ENCODE peak calls at places on chromosomes 7 and 10, in five cellular contexts. Y is HCT116, Q is psoas muscle, B is Peyer's patch, L is thoracic aorta. F is an unnamed sample.

GRCh38 chr10:117612113-117612512 is 69.6 kb downstream of the EMX2 start:
- DNase-seq in Y (no peak), Q (no peak), B (no peak), L (no peak), F (no peak)

GRCh38 chr10:119445935-119446317 is 96.6 kb downstream of the RGS10 start:
- DNase-seq in Y (no peak), Q (no peak), B (no peak), L (no peak), F (peak; percentile 36)

GRCh38 chr10:71449026-71449425 is 52.3 kb downstream of the CDH23 start:
- DNase-seq in Y (no peak), Q (no peak), B (no peak), L (no peak), F (no peak)

GRCh38 chr7:93374345-93374940 is 142.3 kb downstream of the VPS50 start:
- DNase-seq in Y (peak; percentile 24), Q (no peak), B (no peak), L (no peak), F (no peak)

GRCh38 chr10:60549686-60550085 is 160.0 kb upstream of the ANK3 start:
- DNase-seq in Y (peak; percentile 28), Q (no peak), B (no peak), L (no peak), F (no peak)

GRCh38 chr10:22612316-22612715 is 102.1 kb downstream of the PIP4K2A start:
- DNase-seq in Y (no peak), Q (no peak), B (no peak), L (no peak), F (no peak)

GRCh38 chr10:4651404-4652037 is 174.5 kb upstream of the AKR1E2 start:
- DNase-seq in Y (no peak), Q (no peak), B (no peak), L (no peak), F (no peak)

GRCh38 chr10:5404188-5405041 is at the start of gene TUBAL3:
- DNase-seq in Y (no peak), Q (no peak), B (peak; percentile 83), L (no peak), F (no peak)

GRCh38 chr7:43758861-43759683 is 592 bp downstream of the BLVRA start:
- DNase-seq in Y (no peak), Q (peak; percentile 42), B (no peak), L (no peak), F (peak; percentile 68)

GRCh38 chr7:34184466-34184865 is 279.1 kb downstream of the BMPER start:
- DNase-seq in Y (no peak), Q (no peak), B (no peak), L (no peak), F (no peak)

GRCh38 chr7:152090739-152091138 is 65.3 kb downstream of the GALNT11 start:
- DNase-seq in Y (no peak), Q (no peak), B (no peak), L (no peak), F (no peak)

DNA sequence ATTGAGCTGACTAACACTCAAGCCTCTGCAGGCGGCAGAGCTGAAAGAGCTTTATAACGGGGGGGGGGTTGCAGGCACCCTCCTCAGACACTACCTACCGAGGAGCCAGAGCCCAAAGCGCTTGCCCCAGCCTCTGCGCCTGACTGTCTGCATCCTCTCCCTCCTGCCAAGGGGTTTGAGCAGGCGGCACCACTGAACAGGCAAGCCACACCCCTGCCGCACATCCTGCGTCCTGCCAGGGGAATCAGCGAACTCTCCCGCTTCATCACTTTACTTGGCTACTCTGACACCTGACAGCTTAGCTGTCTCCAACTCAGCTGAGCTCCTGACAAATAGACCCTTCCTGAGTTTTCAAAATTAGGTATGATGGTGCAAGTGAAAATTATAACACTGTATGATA is 432.6 kb upstream of the ANKRD30A start:
- DNase-seq in Y (no peak), Q (no peak), B (no peak), L (no peak), F (no peak)
- H3K4me3 ChIP-seq in Y (no peak overlapping the region), Q (no peak overlapping the region), B (no peak overlapping the region), L (no peak overlapping the region), F (no peak overlapping the region)

DNA sequence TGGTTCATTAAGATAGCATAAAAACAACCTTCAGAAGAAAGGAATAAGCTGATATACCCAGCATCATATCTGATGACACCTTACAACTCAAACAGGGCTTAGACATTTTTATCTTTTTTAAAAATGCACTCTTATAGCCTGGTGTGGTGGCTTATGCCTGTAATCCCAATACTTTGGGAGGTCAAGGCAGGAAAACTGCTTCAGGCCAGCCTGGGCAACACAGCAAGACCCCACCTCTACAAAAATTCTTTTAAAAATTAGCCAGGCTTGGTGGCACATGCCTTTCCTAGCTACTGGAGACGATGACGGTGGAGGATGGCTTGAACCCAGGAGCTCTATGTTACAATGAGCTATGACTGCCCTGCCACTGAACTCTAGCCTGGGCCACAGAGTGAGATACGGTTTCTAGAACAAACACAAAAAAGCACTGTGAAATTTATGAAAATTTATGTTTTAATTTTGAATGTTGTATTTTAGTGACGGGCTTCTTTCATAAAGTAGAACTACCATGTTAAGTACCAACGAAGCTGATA is 12.3 kb upstream of the KMT2E start:
- DNase-seq in Y (no peak), Q (no peak), B (no peak), L (no peak), F (no peak)
- H3K27ac ChIP-seq in Y (no peak overlapping the region), Q (peak overlapping the region; percentile 100), B (no peak overlapping the region), L (peak overlapping the region; percentile 83), F (no peak overlapping the region)

DNA sequence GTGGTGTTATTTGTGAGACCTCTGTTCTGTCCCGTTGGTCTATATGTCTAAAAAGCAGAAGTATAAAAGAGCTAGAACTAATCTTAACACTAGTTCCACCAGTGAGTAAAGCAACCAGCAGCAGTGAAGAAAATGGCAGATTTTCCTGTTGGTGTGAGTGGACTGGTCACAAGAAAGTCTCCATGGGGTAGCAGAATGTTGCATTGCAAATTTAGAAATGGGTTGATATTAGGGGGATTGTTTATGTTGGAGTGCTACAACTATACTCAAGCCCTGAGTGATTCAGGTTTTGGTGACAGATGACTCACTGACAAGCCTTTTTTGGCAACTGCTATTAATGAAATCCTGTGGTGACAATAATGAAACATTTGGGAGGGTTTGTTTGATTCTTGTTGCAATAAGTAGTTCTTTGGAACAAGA is 5.6 kb downstream of the AVL9 start:
- DNase-seq in Y (no peak), Q (no peak), B (no peak), L (no peak), F (no peak)
- H3K4me1 ChIP-seq in Y (peaks cover 27% of the 10 kb centered on the region), Q (peaks cover 33% of the 10 kb centered on the region), B (peaks cover 11% of the 10 kb centered on the region), L (peaks cover 37% of the 10 kb centered on the region), F (peaks cover 41% of the 10 kb centered on the region)

GRCh38 chr10:75408512-75408881 is 6.9 kb upstream of the ZNF503 start:
- DNase-seq in Y (no peak), Q (peak; percentile 33), B (no peak), L (no peak), F (no peak)

GRCh38 chr10:75407716-75408511 is 6.3 kb upstream of the ZNF503 start:
- DNase-seq in Y (no peak), Q (peak; percentile 37), B (no peak), L (no peak), F (peak; percentile 69)

GRCh38 chr10:75405201-75406143 is 3.9 kb upstream of the ZNF503 start:
- DNase-seq in Y (no peak), Q (no peak), B (peak; percentile 51), L (no peak), F (peak; percentile 76)

GRCh38 chr10:75406158-75407065 is 4.8 kb upstream of the ZNF503 start:
- DNase-seq in Y (no peak), Q (no peak), B (no peak), L (no peak), F (no peak)

DNA sequence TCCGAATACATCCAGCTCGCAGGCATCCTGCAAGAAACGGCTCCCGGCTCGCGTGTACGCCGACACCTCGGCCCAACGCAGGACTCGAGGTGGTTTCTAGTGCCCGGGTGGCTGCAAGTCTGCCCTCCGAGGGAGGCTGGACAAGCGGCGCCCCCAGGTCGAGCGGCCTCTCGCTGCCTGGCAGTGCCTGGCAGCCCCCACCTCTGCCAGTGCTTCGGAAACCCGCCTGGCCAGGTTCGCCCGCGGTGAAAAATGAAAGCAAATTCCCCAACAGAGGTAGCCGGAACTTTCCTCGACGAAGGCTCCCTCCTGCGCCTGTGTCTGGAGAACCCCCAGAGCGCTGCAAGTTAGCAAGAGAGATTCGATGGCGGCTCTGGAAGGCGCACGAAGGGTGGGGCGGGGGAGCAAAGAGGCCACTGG is 5.7 kb upstream of the ZNF503 start:
- DNase-seq in Y (no peak), Q (no peak), B (no peak), L (no peak), F (peak; percentile 55)
- H3K4me3 ChIP-seq in Y (no peak overlapping the region), Q (peak overlapping the region; percentile 84), B (peak overlapping the region; percentile 49), L (peak overlapping the region; percentile 94), F (peak overlapping the region; percentile 93)

GRCh38 chr10:11179231-11180105 is 161.8 kb downstream of the CELF2 start:
- DNase-seq in Y (no peak), Q (no peak), B (no peak), L (no peak), F (no peak)

GRCh38 chr10:11181996-11182395 is 164.3 kb downstream of the CELF2 start:
- DNase-seq in Y (no peak), Q (peak; percentile 53), B (no peak), L (peak; percentile 39), F (no peak)

GRCh38 chr10:11177926-11178453 is 160.3 kb downstream of the CELF2 start:
- DNase-seq in Y (no peak), Q (no peak), B (peak; percentile 64), L (no peak), F (peak; percentile 51)

GRCh38 chr10:11178606-11179221 is 161.0 kb downstream of the CELF2 start:
- DNase-seq in Y (no peak), Q (no peak), B (peak; percentile 91), L (no peak), F (peak; percentile 61)

DNA sequence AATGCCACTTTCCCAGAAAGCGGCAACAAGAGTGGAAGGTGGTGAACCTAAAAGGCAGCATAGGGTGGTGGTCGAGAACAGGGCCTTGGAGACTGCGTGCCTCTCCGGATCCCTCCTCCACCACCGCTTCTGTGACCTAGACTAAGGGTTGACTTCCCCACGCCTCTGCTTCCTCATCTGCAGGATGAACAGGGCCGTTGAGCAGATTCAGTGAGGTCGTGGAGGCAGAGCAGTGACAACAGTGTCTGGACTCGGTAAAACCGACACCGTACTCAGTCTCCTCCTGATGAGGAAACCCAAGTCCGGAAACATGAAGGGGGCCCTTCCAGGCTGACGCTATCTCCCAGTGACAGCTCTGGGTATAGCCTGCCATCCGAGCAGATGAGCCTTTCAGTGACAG is 162.6 kb downstream of the CELF2 start:
- DNase-seq in Y (no peak), Q (no peak), B (peak; percentile 70), L (no peak), F (peak; percentile 69)
- H3K27ac ChIP-seq in Y (no peak overlapping the region), Q (no peak overlapping the region), B (peak overlapping the region; percentile 70), L (no peak overlapping the region), F (peak overlapping the region; percentile 46)